ENCODE peak calls at places on chromosomes 7 and 10, in nine cellular contexts. B is kidney tubule cell; W is non-pigmented ciliary epithelial cell; J is activated naive CD4-positive, alpha-beta T cell; N is Right ventricle myocardium superior; K is activated CD8-positive, alpha-beta T cell treated with anti-CD3 and anti-CD28 coated beads, Interleukin-2, amount 10 ng/mL, durations not matched to agents 7 days and 5 days; X is kidney epithelial cell; L is substantia nigra; S is activated CD8-positive, alpha-beta memory T cell treated with anti-CD3 and anti-CD28 coated beads, Interleukin-2, amount 50 U/mL, for 48 hours. Q is an unnamed sample.

GRCh38 chr7:99499356-99499712 is 747 bp downstream of the ZNF394 start:
- DNase-seq in J (no peak), S (no peak), B (peak), W (no peak), N (no peak), L (no peak), X (no peak), K (no peak), Q (no peak)

GRCh38 chr7:142459557-142459963 is 201.7 kb upstream of the PRSS58 start:
- DNase-seq in W (peak), B (peak), L (no peak), K (peak), X (no peak), J (no peak), N (no peak), S (no peak), Q (peak)

GRCh38 chr10:129074939-129075338 is 392.1 kb upstream of the MGMT start:
- DNase-seq in J (no peak), X (no peak), W (no peak), N (no peak), S (no peak), K (peak), L (no peak), B (no peak), Q (no peak)

GRCh38 chr10:92478536-92478935 is 95.4 kb downstream of the IDE start:
- DNase-seq in S (no peak), L (no peak), B (no peak), N (no peak), X (no peak), W (no peak), K (no peak), J (no peak), Q (no peak)

GRCh38 chr10:80855348-80855971 is 317.8 kb downstream of the SH2D4B start:
- DNase-seq in K (no peak), S (no peak), L (no peak), J (no peak), W (no peak), B (no peak), X (no peak), N (no peak), Q (no peak)

GRCh38 chr10:958856-959255 is 27.4 kb upstream of the LARP4B start:
- DNase-seq in W (no peak), K (no peak), N (no peak), X (no peak), L (no peak), J (no peak), B (no peak), S (no peak), Q (no peak)

GRCh38 chr10:6128591-6129383 is 40.0 kb downstream of the RBM17 start:
- DNase-seq in N (peak), K (no peak), L (no peak), S (no peak), B (no peak), W (no peak), X (no peak), J (no peak), Q (no peak)

GRCh38 chr7:142108728-142109505 is 2.6 kb upstream of the MGAM2 start:
- DNase-seq in B (peak), X (no peak), W (no peak), K (no peak), J (no peak), L (no peak), N (no peak), S (no peak), Q (no peak)

GRCh38 chr7:18550574-18550973 is 55.0 kb downstream of the HDAC9 start:
- DNase-seq in L (no peak), N (no peak), X (no peak), S (no peak), W (no peak), J (no peak), B (no peak), K (no peak), Q (no peak)

GRCh38 chr7:3092468-3092867 is 48.8 kb upstream of the CARD11 start:
- DNase-seq in W (no peak), S (peak), N (peak), L (no peak), K (peak), X (no peak), B (no peak), J (peak), Q (no peak)

GRCh38 chr7:96708872-96709271 is 774 bp downstream of the SEM1 start:
- DNase-seq in N (no peak), W (no peak), S (no peak), J (no peak), X (no peak), L (no peak), K (no peak), B (peak), Q (no peak)

GRCh38 chr7:85829817-85830432 is 643.1 kb upstream of the SEMA3D start:
- DNase-seq in S (no peak), B (peak), N (no peak), W (no peak), J (no peak), X (no peak), K (no peak), L (no peak), Q (no peak)

GRCh38 chr7:36010656-36011587 is 142.1 kb upstream of the EEPD1 start:
- DNase-seq in X (no peak), N (no peak), J (no peak), K (no peak), B (no peak), S (no peak), L (no peak), W (no peak), Q (no peak)

GRCh38 chr7:157663061-157663863 is 326.5 kb downstream of the DNAJB6 start:
- DNase-seq in L (no peak), X (no peak), N (peak), B (no peak), W (no peak), J (no peak), S (no peak), K (no peak), Q (no peak)